ENCODE peak calls at places on chromosomes 1 and 21, in five cellular contexts. D is testis; Z is CD4-positive, alpha-beta memory T cell; L is heart right ventricle; R is breast epithelium. K is an unnamed sample.

GRCh38 chr1:54579337-54579781 is 31.3 kb downstream of the ACOT11 start:
- DNase-seq in R (no peak), Z (no peak), L (no peak), D (no peak), K (no peak)

GRCh38 chr1:19493547-19493946 is 8.2 kb upstream of the CAPZB start:
- DNase-seq in L (no peak), R (no peak), Z (no peak), D (no peak), K (no peak)

GRCh38 chr21:37829447-37829846 is 86.8 kb downstream of the KCNJ6 start:
- DNase-seq in R (no peak), D (no peak), L (no peak), Z (no peak), K (no peak)

GRCh38 chr1:159222075-159222865 is 17.6 kb downstream of the ACKR1 start:
- DNase-seq in L (no peak), R (no peak), Z (no peak), D (no peak), K (no peak)

GRCh38 chr1:14217384-14217783 is 381.1 kb upstream of the KAZN start:
- DNase-seq in R (no peak), L (no peak), D (no peak), Z (no peak), K (no peak)

GRCh38 chr21:26717146-26717739 is 128.0 kb downstream of the ADAMTS1 start:
- DNase-seq in L (no peak), Z (no peak), R (no peak), D (no peak), K (no peak)

GRCh38 chr21:36926989-36927695 is 39.3 kb downstream of the HLCS start:
- DNase-seq in Z (no peak), R (no peak), L (no peak), D (no peak), K (no peak)

GRCh38 chr21:41921089-41921819 is 32.6 kb downstream of the C2CD2 start:
- DNase-seq in Z (no peak), R (no peak), D (no peak), L (no peak), K (no peak)

GRCh38 chr1:174068000-174068399 is 45.8 kb upstream of the RC3H1 start:
- DNase-seq in Z (no peak), D (no peak), R (no peak), L (no peak), K (no peak)

GRCh38 chr1:156284112-156284511 is at the start of gene TMEM79:
- DNase-seq in L (no peak), Z (no peak), D (no peak), R (no peak), K (no peak)

GRCh38 chr1:151839457-151840409 is at the start of gene C2CD4D:
- DNase-seq in Z (peak), L (no peak), R (peak), D (peak), K (peak)

GRCh38 chr1:38991638-38992449 is 768 bp downstream of the AKIRIN1 start:
- DNase-seq in R (no peak), Z (no peak), D (peak), L (peak), K (peak)

GRCh38 chr1:206725053-206725963 is 40.6 kb downstream of the MAPKAPK2 start:
- DNase-seq in Z (no peak), R (no peak), L (no peak), D (no peak), K (no peak)

GRCh38 chr21:44817506-44817880 is 369 bp downstream of the SUMO3 start:
- DNase-seq in R (peak), Z (peak), D (peak), L (peak), K (peak)

GRCh38 chr1:119000371-119001180 is 12.4 kb upstream of the TBX15 start:
- DNase-seq in D (no peak), R (no peak), Z (no peak), L (no peak), K (no peak)

GRCh38 chr1:3907621-3908165 is 7.6 kb upstream of the C1orf174 start:
- DNase-seq in L (no peak), R (no peak), Z (no peak), D (no peak), K (no peak)

GRCh38 chr1:22812993-22813790 is 102.6 kb downstream of the EPHB2 start:
- DNase-seq in L (no peak), D (no peak), R (no peak), Z (no peak), K (no peak)

GRCh38 chr21:37914211-37914900 is 1.9 kb downstream of the KCNJ6 start:
- DNase-seq in R (no peak), Z (no peak), L (no peak), D (peak), K (no peak)

GRCh38 chr1:62281922-62282555 is 37.2 kb downstream of the KANK4 start:
- DNase-seq in D (no peak), R (no peak), L (no peak), Z (no peak), K (no peak)

GRCh38 chr1:58815680-58816071 is 31.8 kb upstream of the JUN start:
- DNase-seq in Z (no peak), R (no peak), D (peak), L (peak), K (peak)

GRCh38 chr1:26307363-26307781 is 936 bp upstream of the UBXN11 start:
- DNase-seq in Z (peak), D (no peak), L (no peak), R (no peak), K (no peak)

GRCh38 chr1:234746798-234747196 is 136.8 kb upstream of the IRF2BP2 start:
- DNase-seq in L (no peak), R (peak), Z (no peak), D (no peak), K (no peak)

GRCh38 chr1:193416226-193416625 is 229.8 kb upstream of the B3GALT2 start:
- DNase-seq in D (no peak), Z (no peak), L (no peak), R (no peak), K (no peak)

GRCh38 chr1:208980590-208980989 is 602.9 kb upstream of the CAMK1G start:
- DNase-seq in Z (no peak), D (no peak), R (no peak), L (no peak), K (no peak)

GRCh38 chr21:9772348-9772672 is 749.1 kb upstream of the TPTE start:
- DNase-seq in R (no peak), L (no peak), Z (no peak), D (no peak), K (no peak)

GRCh38 chr1:18743233-18743632 is 112.6 kb downstream of the PAX7 start:
- DNase-seq in L (no peak), Z (no peak), R (no peak), D (no peak), K (no peak)

GRCh38 chr1:71621785-71622184 is 541.0 kb upstream of the ZRANB2 start:
- DNase-seq in Z (no peak), R (no peak), L (no peak), D (no peak), K (no peak)

GRCh38 chr1:26666855-26667254 is 29.0 kb upstream of the ARID1A start:
- DNase-seq in D (no peak), L (no peak), R (no peak), Z (no peak), K (no peak)

GRCh38 chr1:6634278-6635052 is 9.8 kb downstream of the THAP3 start:
- DNase-seq in L (peak), R (no peak), Z (no peak), D (peak), K (peak)

GRCh38 chr1:167934407-167935251 is 1.9 kb upstream of the DCAF6 start:
- DNase-seq in Z (no peak), L (no peak), D (no peak), R (no peak), K (no peak)

GRCh38 chr1:171911506-171911905 is 70.2 kb downstream of the DNM3 start:
- DNase-seq in D (no peak), L (no peak), R (no peak), Z (no peak), K (no peak)

GRCh38 chr1:244796719-244797406 is 38.6 kb upstream of the COX20 start:
- DNase-seq in D (peak), R (peak), Z (peak), L (peak), K (peak)

GRCh38 chr21:36866419-36866818 is 100.0 kb downstream of the HLCS start:
- DNase-seq in R (no peak), D (no peak), Z (no peak), L (no peak), K (no peak)

GRCh38 chr1:14181191-14181793 is 417.2 kb upstream of the KAZN start:
- DNase-seq in Z (no peak), D (no peak), L (no peak), R (no peak), K (no peak)

GRCh38 chr1:161973924-161974845 is 49.5 kb downstream of the OLFML2B start:
- DNase-seq in D (peak), L (peak), Z (no peak), R (no peak), K (peak)

GRCh38 chr1:101259744-101260148 is 22.9 kb downstream of the S1PR1 start:
- DNase-seq in L (no peak), D (no peak), Z (no peak), R (no peak), K (no peak)

GRCh38 chr1:17615959-17616358 is 76.5 kb downstream of the ARHGEF10L start:
- DNase-seq in D (no peak), R (no peak), L (no peak), Z (no peak), K (no peak)

GRCh38 chr1:227900571-227901051 is 47.1 kb downstream of the WNT9A start:
- DNase-seq in D (no peak), L (no peak), R (peak), Z (no peak), K (no peak)

GRCh38 chr1:230552880-230553279 is 89.4 kb upstream of the COG2 start:
- DNase-seq in D (no peak), Z (no peak), L (no peak), R (no peak), K (no peak)
- H3K4me3 ChIP-seq in D (no peak), Z (no peak), L (no peak), R (no peak), K (no peak)

DNA sequence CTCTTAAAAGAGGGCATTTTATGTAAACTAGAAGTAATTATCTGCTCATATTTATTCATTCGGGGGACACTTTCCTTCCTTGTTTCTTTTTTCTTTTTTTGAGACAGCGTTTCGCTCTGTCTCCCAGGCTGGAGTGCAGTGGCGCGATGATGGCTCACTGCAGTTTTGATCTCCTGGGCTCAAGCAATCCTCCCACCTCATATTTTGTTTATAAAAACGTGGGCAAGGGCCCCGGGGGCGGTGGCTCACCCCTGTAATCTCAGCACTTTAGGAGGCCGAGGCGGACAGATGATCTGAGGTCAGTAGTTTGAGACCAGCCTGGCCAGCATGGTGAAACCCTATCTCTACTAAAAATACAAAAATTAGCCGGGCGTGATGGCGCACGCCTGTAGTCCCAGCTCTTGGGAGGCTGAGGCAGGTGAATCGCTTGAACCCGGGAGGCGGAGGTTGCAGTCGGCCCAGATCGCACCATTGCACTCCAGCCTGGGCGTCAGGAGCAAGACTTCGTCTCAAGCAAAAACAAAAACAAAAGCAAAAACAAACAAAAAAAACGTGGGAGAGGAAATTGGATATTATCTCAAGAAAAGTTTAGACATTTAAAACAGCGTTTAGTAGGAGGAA is 926 bp upstream of the DFFA start:
- DNase-seq in L (no peak), D (no peak), R (no peak), Z (no peak), K (no peak)
- H3K4me3 ChIP-seq in L (no peak), D (peak), R (peak), Z (no peak), K (peak)

GRCh38 chr1:7705048-7705907 is 65.8 kb upstream of the VAMP3 start:
- DNase-seq in R (no peak), L (peak), Z (peak), D (peak), K (no peak)
- H3K4me3 ChIP-seq in R (peak), L (peak), Z (no peak), D (peak), K (peak)

GRCh38 chr1:41915786-41916571 is 2.7 kb downstream of the HIVEP3 start:
- DNase-seq in L (no peak), R (no peak), Z (peak), D (no peak), K (peak)

GRCh38 chr1:41917835-41918449 is 780 bp downstream of the HIVEP3 start:
- DNase-seq in D (peak), L (no peak), R (no peak), Z (peak), K (peak)

GRCh38 chr1:41919131-41919530 is 409 bp upstream of the HIVEP3 start:
- DNase-seq in Z (no peak), L (no peak), D (no peak), R (no peak), K (no peak)

GRCh38 chr1:41918450-41919043 is at the start of gene HIVEP3:
- DNase-seq in R (no peak), D (peak), Z (no peak), L (no peak), K (no peak)

GRCh38 chr1:41917051-41917530 is 1.6 kb downstream of the HIVEP3 start:
- DNase-seq in L (no peak), D (no peak), R (no peak), Z (no peak), K (no peak)
- H3K4me3 ChIP-seq in L (peak), D (peak), R (peak), Z (peak), K (peak)

GRCh38 chr1:219526074-219526473 is 86.8 kb downstream of the ZC3H11B start:
- DNase-seq in Z (no peak), L (no peak), R (no peak), D (no peak), K (no peak)
- H3K4me3 ChIP-seq in Z (no peak), L (no peak), R (no peak), D (no peak), K (no peak)

DNA sequence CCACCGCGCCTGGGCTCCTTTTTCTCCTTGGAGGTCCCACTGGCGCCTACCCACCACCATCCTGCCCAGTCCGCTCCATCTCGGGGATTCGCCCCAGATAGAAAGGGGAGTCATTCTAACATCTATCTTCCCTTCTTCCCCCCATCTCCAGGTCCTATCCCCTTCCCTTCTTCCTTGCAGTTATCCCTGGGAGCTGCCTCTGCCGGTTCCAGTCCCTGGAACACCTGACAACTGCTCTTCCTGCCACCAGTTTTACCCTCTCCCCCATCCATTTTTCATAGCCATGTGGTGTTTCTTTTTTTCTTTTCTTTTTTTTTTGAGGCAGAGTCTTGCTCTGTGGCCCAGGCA is 12.0 kb upstream of the COL16A1 start:
- DNase-seq in D (no peak), R (no peak), Z (no peak), L (no peak), K (no peak)
- H3K4me3 ChIP-seq in D (peak), R (peak), Z (no peak), L (no peak), K (peak)

GRCh38 chr1:21439721-21440629 is at the start of gene NBPF3:
- DNase-seq in Z (peak), R (peak), D (peak), L (peak), K (peak)
- H3K4me3 ChIP-seq in Z (peak), R (peak), D (peak), L (peak), K (peak)

DNA sequence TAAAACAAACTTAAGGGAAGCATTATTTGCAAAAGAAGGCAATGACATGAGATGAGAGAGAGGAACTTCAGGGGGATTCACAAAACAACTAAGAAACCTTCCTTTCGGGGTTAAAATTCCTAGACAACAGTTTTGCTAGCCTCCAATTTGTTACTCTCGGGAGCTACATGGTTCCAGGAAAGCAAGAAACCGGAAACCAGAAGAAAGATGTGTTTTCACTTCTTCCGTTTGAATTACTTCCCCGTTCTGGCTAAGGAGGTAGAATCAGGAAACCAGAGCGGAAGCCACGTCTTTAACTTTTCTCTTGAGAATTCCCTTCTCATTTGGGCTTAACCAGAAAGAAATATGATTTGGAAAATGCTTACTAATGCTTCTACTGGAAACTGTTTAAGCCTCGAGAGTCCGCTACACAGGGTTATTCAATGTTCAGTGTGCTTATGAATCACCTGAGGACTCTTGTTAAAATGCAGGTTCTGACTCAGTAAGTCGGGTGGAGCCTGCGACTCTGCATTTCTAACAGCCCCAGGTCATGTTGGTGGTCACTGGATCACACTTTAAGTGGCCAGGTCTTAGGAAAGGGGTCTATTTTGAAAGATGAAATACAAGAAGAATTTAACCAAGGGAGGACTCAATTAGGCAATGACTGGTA is 43.5 kb upstream of the MCOLN3 start:
- DNase-seq in D (no peak), L (no peak), Z (no peak), R (no peak), K (no peak)
- H3K4me3 ChIP-seq in D (no peak), L (no peak), Z (no peak), R (no peak), K (no peak)

GRCh38 chr1:150566589-150567340 is 12.6 kb downstream of the MCL1 start:
- DNase-seq in D (no peak), L (no peak), Z (peak), R (no peak), K (no peak)
- H3K4me3 ChIP-seq in D (no peak), L (no peak), Z (peak), R (peak), K (peak)

K was measured in gastrocnemius medialis.